ENCODE peak calls at places on chromosomes 12 and 14, in seven cellular contexts. U, H, Q, K, W, Z and J are unnamed samples.
A peak's percentile ranks its signal among the peaks of the same experiment; 100 is the strongest.

GRCh38 chr12:132803883-132804282 is 24.8 kb downstream of the GOLGA3 start:
- DNase-seq in Q (no peak), W (no peak), U (peak; percentile 64), K (no peak), H (no peak), Z (no peak), J (peak; percentile 49)

GRCh38 chr12:120224304-120225199 is 23.6 kb upstream of the RPLP0 start:
- DNase-seq in Z (no peak), W (no peak), K (no peak), H (no peak), Q (no peak), U (no peak), J (peak; percentile 48)

GRCh38 chr14:52844262-52845060 is 53.1 kb upstream of the GNPNAT1 start:
- DNase-seq in K (no peak), Z (no peak), W (no peak), H (no peak), Q (no peak), U (no peak), J (no peak)

GRCh38 chr12:93221841-93222240 is 155.9 kb upstream of the NUDT4 start:
- DNase-seq in Z (no peak), H (no peak), U (no peak), Q (no peak), K (no peak), W (no peak), J (no peak)

GRCh38 chr12:31634620-31635019 is 24.9 kb upstream of the ETFBKMT start:
- DNase-seq in U (no peak), W (no peak), K (no peak), Q (no peak), H (no peak), Z (no peak), J (no peak)

GRCh38 chr14:100056964-100057817 is 8.0 kb upstream of the EVL start:
- DNase-seq in Q (peak; percentile 66), H (no peak), U (no peak), K (peak; percentile 22), W (no peak), Z (no peak), J (no peak)

GRCh38 chr14:79638647-79639266 is 572.5 kb downstream of the DIO2 start:
- DNase-seq in H (no peak), U (peak; percentile 54), Z (no peak), K (no peak), Q (no peak), W (no peak), J (no peak)

GRCh38 chr14:35050652-35051051 is 4.6 kb downstream of the FAM177A1 start:
- DNase-seq in Q (peak; percentile 83), H (no peak), Z (no peak), K (no peak), W (no peak), U (no peak), J (no peak)

GRCh38 chr12:116861331-116861730 is 19.9 kb downstream of the HRK start:
- DNase-seq in Z (no peak), H (peak; percentile 54), W (peak; percentile 35), U (peak; percentile 64), Q (peak; percentile 71), K (no peak), J (peak; percentile 52)

GRCh38 chr12:18140969-18141368 is 51.0 kb upstream of the RERGL start:
- DNase-seq in Z (no peak), K (no peak), H (no peak), U (no peak), Q (no peak), W (no peak), J (no peak)

GRCh38 chr12:19575307-19576243 is 136.3 kb downstream of the AEBP2 start:
- DNase-seq in U (no peak), Z (no peak), K (peak; percentile 63), Q (peak; percentile 87), W (no peak), H (no peak), J (peak; percentile 53)

GRCh38 chr14:100376751-100377171 is 53.6 kb downstream of the SLC25A47 start:
- DNase-seq in U (no peak), Q (no peak), H (peak; percentile 25), K (no peak), Z (no peak), W (no peak), J (no peak)

GRCh38 chr12:115203661-115204060 is 519.7 kb upstream of the TBX3 start:
- DNase-seq in W (no peak), Q (peak; percentile 24), H (no peak), K (no peak), U (no peak), Z (no peak), J (no peak)

GRCh38 chr12:27615331-27615891 is 80.8 kb upstream of the REP15 start:
- DNase-seq in U (no peak), K (peak; percentile 72), Q (peak; percentile 41), Z (no peak), W (no peak), H (no peak), J (no peak)

GRCh38 chr12:68497702-68498101 is 113.0 kb upstream of the RAP1B start:
- DNase-seq in W (no peak), Z (no peak), H (no peak), Q (peak; percentile 85), K (peak; percentile 72), U (no peak), J (no peak)

GRCh38 chr12:107402041-107403022 is 283.3 kb upstream of the PWP1 start:
- DNase-seq in H (peak; percentile 60), K (peak; percentile 54), Z (peak; percentile 26), W (peak; percentile 1), U (no peak), Q (peak; percentile 76), J (no peak)

GRCh38 chr12:13173537-13173936 is 23.0 kb upstream of the EMP1 start:
- DNase-seq in H (no peak), U (peak; percentile 75), Q (peak; percentile 87), K (no peak), W (no peak), Z (no peak), J (peak; percentile 55)

GRCh38 chr12:52044284-52044983 is 6.8 kb upstream of the NR4A1 start:
- DNase-seq in K (no peak), W (no peak), U (peak; percentile 94), Q (peak; percentile 99), H (no peak), Z (no peak), J (peak; percentile 87)

GRCh38 chr14:78972440-78972839 is 802.3 kb downstream of the NRXN3 start:
- DNase-seq in K (no peak), Z (no peak), U (no peak), Q (no peak), W (no peak), H (no peak), J (no peak)

GRCh38 chr14:77307099-77307496 is 13.6 kb downstream of the POMT2 start:
- DNase-seq in Z (no peak), H (no peak), K (no peak), Q (no peak), U (no peak), W (peak; percentile 29), J (no peak)

GRCh38 chr14:53190938-53191337 is 37.8 kb upstream of the DDHD1 start:
- DNase-seq in W (no peak), K (no peak), Z (no peak), Q (peak; percentile 38), U (no peak), H (no peak), J (no peak)

GRCh38 chr14:43795600-43796228 is 711.4 kb downstream of the FSCB start:
- DNase-seq in Z (no peak), H (no peak), K (no peak), Q (peak; percentile 56), W (no peak), U (no peak), J (no peak)

GRCh38 chr14:66228267-66228970 is 257.8 kb upstream of the CCDC196 start:
- DNase-seq in H (no peak), Z (no peak), U (no peak), W (no peak), K (no peak), Q (peak; percentile 36), J (no peak)

GRCh38 chr12:66438601-66439000 is 136.3 kb downstream of the HELB start:
- DNase-seq in Z (no peak), W (no peak), K (peak; percentile 6), U (no peak), Q (peak; percentile 9), H (no peak), J (no peak)

GRCh38 chr12:7937867-7938506 is 2.0 kb upstream of the SLC2A3 start:
- DNase-seq in Z (no peak), H (no peak), W (no peak), Q (peak; percentile 59), U (no peak), K (peak; percentile 79), J (no peak)

GRCh38 chr14:45135659-45136314 is at the start of gene FANCM:
- DNase-seq in Z (peak; percentile 65), U (peak; percentile 91), H (peak; percentile 82), Q (peak; percentile 99), K (peak; percentile 87), W (peak; percentile 79), J (peak; percentile 89)